ENCODE peak calls at places on chromosome 3, in ten cellular contexts. N is fibroblast of the aortic adventitia, H is HFF-Myc, D is HL-60, C is cardiac fibroblast, W is fibroblast of mammary gland, S is skeletal muscle cell, A is HAP-1, M is foreskin fibroblast, B is GM12865. O is an unnamed sample.

GRCh38 chr3:127352612-127353011 is 64.8 kb upstream of the PRR20G start:
- DNase-seq in N (no peak), H (no peak), D (no peak), C (no peak), W (no peak), S (no peak), A (no peak), M (no peak), B (no peak), O (no peak)

GRCh38 chr3:65406470-65406869 is 632.2 kb downstream of the MAGI1 start:
- DNase-seq in N (peak), H (no peak), D (peak), C (peak), W (peak), S (peak), A (no peak), M (peak), B (no peak), O (no peak)

GRCh38 chr3:117666316-117666715 is 956.7 kb downstream of the TUSC7 start:
- DNase-seq in N (no peak), H (no peak), D (no peak), C (no peak), W (no peak), S (no peak), A (no peak), M (no peak), B (no peak), O (no peak)

GRCh38 chr3:130465486-130465885 is 51.5 kb upstream of the COL6A6 start:
- DNase-seq in N (no peak), H (no peak), D (no peak), C (no peak), W (no peak), S (no peak), A (no peak), M (no peak), B (no peak), O (no peak)

GRCh38 chr3:133965033-133965570 is 64.6 kb downstream of the SLCO2A1 start:
- DNase-seq in N (no peak), H (no peak), D (no peak), C (peak), W (peak), S (no peak), A (no peak), M (peak), B (no peak), O (peak)

GRCh38 chr3:62870321-62870720 is 4.9 kb downstream of the CADPS start:
- DNase-seq in N (peak), H (no peak), D (no peak), C (no peak), W (peak), S (peak), A (no peak), M (no peak), B (no peak), O (no peak)

GRCh38 chr3:13567684-13568514 is 19.0 kb downstream of the FBLN2 start:
- DNase-seq in N (no peak), H (no peak), D (no peak), C (no peak), W (no peak), S (no peak), A (no peak), M (no peak), B (no peak), O (no peak)

GRCh38 chr3:147297756-147298155 is 108.6 kb downstream of the ZIC4 start:
- DNase-seq in N (no peak), H (no peak), D (no peak), C (no peak), W (no peak), S (no peak), A (no peak), M (no peak), B (no peak), O (peak)

GRCh38 chr3:161208931-161209330 is 12.2 kb upstream of the NMD3 start:
- DNase-seq in N (no peak), H (no peak), D (no peak), C (no peak), W (no peak), S (no peak), A (no peak), M (no peak), B (peak), O (peak)

GRCh38 chr3:102238362-102238761 is 196.5 kb upstream of the ZPLD1 start:
- DNase-seq in N (no peak), H (no peak), D (no peak), C (no peak), W (no peak), S (no peak), A (no peak), M (no peak), B (no peak), O (no peak)

GRCh38 chr3:152026033-152026556 is 152.7 kb downstream of the SUCNR1 start:
- DNase-seq in N (peak), H (peak), D (no peak), C (peak), W (peak), S (peak), A (no peak), M (peak), B (peak), O (peak)

GRCh38 chr3:71238267-71238985 is 345.1 kb downstream of the FOXP1 start:
- DNase-seq in N (no peak), H (no peak), D (no peak), C (no peak), W (no peak), S (no peak), A (no peak), M (no peak), B (no peak), O (no peak)

GRCh38 chr3:53254190-53254809 is 1.5 kb downstream of the TKT start:
- DNase-seq in N (peak), H (no peak), D (no peak), C (no peak), W (peak), S (no peak), A (peak), M (no peak), B (no peak), O (no peak)

GRCh38 chr3:77150759-77151158 is 110.9 kb downstream of the ROBO2 start:
- DNase-seq in N (no peak), H (no peak), D (no peak), C (no peak), W (no peak), S (no peak), A (no peak), M (no peak), B (no peak), O (no peak)

GRCh38 chr3:194279701-194280360 is 71.3 kb downstream of the CPN2 start:
- DNase-seq in N (no peak), H (no peak), D (no peak), C (no peak), W (no peak), S (no peak), A (no peak), M (no peak), B (no peak), O (no peak)

GRCh38 chr3:182612332-182612731 is 181.0 kb upstream of the ATP11B start:
- DNase-seq in N (no peak), H (no peak), D (no peak), C (no peak), W (no peak), S (no peak), A (no peak), M (no peak), B (no peak), O (no peak)

GRCh38 chr3:25620508-25620907 is 44.2 kb downstream of the TOP2B start:
- DNase-seq in N (no peak), H (no peak), D (no peak), C (no peak), W (no peak), S (no peak), A (no peak), M (no peak), B (no peak), O (no peak)

GRCh38 chr3:45597166-45597565 is 2.6 kb downstream of the LIMD1 start:
- DNase-seq in N (peak), H (no peak), D (no peak), C (peak), W (peak), S (no peak), A (peak), M (no peak), B (peak), O (peak)

GRCh38 chr3:50303038-50303815 is at the start of gene HYAL1:
- DNase-seq in N (peak), H (no peak), D (no peak), C (peak), W (peak), S (no peak), A (peak), M (no peak), B (peak), O (no peak)

GRCh38 chr3:294096-294495 is 97.5 kb downstream of the CHL1 start:
- DNase-seq in N (no peak), H (no peak), D (no peak), C (no peak), W (no peak), S (no peak), A (no peak), M (no peak), B (no peak), O (no peak)

GRCh38 chr3:37466660-37467359 is 292.4 kb upstream of the LRRFIP2 start:
- DNase-seq in N (no peak), H (no peak), D (no peak), C (no peak), W (no peak), S (no peak), A (no peak), M (no peak), B (no peak), O (no peak)

GRCh38 chr3:72587282-72587681 is 261.0 kb downstream of the SHQ1 start:
- DNase-seq in N (no peak), H (no peak), D (no peak), C (no peak), W (no peak), S (no peak), A (no peak), M (no peak), B (no peak), O (no peak)

DNA sequence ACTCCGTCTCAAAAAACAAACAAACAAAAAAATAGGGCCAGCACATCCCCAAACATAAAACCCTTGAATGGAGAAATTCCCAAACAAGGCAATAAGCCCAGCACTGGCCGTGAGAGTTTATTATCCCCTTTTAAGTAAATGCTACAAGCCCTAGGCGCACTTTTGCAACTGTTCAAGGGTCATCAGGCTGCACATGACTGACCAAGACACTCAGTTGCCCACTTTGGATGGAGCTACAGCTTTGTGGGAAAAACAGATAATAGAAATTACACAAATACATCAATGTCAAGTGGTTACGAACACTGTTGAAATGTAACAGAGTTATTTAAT is 33.7 kb upstream of the ZNF445 start:
- DNase-seq in N (no peak), H (no peak), D (no peak), C (no peak), W (peak), S (no peak), A (no peak), M (no peak), B (no peak), O (no peak)
- H3K4me3 ChIP-seq in N (peak), H (peak), D (peak), C (peak), W (peak), S (peak), A (peak), M (peak), B (peak), O (peak)

GRCh38 chr3:46628980-46629379 is 16.7 kb downstream of the FAM240A start:
- DNase-seq in N (peak), H (peak), D (no peak), C (peak), W (peak), S (no peak), A (peak), M (peak), B (no peak), O (peak)

GRCh38 chr3:46632792-46633191 is 20.5 kb downstream of the FAM240A start:
- DNase-seq in N (peak), H (no peak), D (peak), C (peak), W (peak), S (no peak), A (no peak), M (peak), B (no peak), O (no peak)

GRCh38 chr3:46627078-46627477 is 14.8 kb downstream of the FAM240A start:
- DNase-seq in N (no peak), H (no peak), D (no peak), C (no peak), W (no peak), S (no peak), A (no peak), M (no peak), B (no peak), O (no peak)

GRCh38 chr3:46626039-46626438 is 13.7 kb downstream of the FAM240A start:
- DNase-seq in N (no peak), H (no peak), D (no peak), C (no peak), W (no peak), S (no peak), A (no peak), M (no peak), B (no peak), O (no peak)

GRCh38 chr3:46629571-46630517 is 17.5 kb downstream of the FAM240A start:
- DNase-seq in N (peak), H (peak), D (peak), C (peak), W (peak), S (no peak), A (peak), M (peak), B (peak), O (peak)
- H3K4me3 ChIP-seq in N (peak), H (peak), D (peak), C (peak), W (peak), S (peak), A (no peak), M (peak), B (no peak), O (peak)

DNA sequence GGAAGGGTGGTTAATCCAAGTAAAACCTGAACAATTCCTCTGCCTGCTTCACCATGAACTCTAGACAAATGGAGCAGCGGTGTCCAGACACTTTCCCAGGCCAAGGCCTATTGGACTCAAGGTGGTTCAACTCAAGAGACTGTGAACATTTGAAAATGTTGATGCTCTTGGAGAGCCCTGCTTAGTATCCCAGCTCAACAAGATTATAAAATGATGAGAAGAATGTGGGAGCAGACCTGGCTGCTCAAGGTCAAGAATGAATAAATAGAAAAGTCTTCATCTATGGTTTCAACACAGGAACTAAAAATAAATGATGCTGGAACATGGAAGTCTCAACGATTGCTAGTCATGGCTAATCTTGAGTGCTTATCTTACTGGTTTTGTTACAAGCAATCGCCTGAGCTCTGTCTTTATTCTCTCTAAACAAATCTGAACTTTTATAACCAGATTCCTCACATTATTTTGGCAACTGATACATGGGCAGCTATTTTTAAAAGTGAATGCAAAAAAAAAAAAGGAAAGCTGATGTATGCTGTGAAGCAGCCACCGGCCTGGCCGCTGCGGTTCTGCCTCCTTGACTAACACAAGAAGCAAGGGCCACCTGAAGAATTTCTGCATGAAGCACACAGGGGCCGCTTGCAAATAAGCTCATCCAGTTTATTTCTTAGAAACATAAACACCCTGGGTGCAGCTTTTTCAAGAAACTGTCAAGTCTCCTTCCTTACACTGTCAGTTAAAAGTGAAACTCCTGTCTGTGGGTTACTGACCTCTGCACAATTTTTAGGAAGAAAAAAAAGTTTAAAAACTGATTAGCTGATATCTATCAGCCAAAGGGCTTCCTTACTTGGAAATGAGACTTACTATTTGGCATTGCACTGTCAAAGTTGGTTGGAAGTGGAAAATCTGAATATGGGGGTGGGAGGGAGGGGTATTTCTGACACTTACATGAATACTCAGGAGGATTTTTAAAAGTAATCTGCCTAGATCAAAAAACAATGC is 120.1 kb upstream of the ARHGEF3 start:
- DNase-seq in N (peak), H (no peak), D (no peak), C (peak), W (no peak), S (no peak), A (no peak), M (no peak), B (peak), O (no peak)
- H3K4me3 ChIP-seq in N (peak), H (no peak), D (no peak), C (no peak), W (no peak), S (no peak), A (no peak), M (no peak), B (no peak), O (no peak)

DNA sequence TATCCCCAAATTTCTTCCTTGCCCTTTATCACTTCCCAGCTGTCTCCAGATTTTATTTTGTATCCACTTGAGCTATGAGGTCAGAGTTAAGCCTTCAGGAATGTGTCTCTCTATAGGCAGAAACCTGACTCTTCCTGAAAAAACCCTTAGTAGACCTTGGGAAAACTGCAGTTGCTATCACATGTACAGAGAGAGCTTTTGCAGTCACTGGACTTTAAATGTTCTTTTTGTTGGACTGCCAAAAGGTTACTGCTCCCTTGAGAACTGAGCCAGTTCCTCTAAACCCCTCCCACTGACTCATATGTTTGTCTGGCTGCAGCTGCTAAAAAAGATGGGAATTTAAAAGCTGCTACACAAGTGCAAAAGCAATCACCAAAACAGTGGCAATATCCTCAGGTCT is 169.1 kb upstream of the CCDC54 start:
- DNase-seq in N (peak), H (peak), D (no peak), C (peak), W (peak), S (peak), A (peak), M (peak), B (no peak), O (peak)
- H3K4me3 ChIP-seq in N (no peak), H (no peak), D (no peak), C (no peak), W (no peak), S (no peak), A (no peak), M (no peak), B (no peak), O (no peak)

DNA sequence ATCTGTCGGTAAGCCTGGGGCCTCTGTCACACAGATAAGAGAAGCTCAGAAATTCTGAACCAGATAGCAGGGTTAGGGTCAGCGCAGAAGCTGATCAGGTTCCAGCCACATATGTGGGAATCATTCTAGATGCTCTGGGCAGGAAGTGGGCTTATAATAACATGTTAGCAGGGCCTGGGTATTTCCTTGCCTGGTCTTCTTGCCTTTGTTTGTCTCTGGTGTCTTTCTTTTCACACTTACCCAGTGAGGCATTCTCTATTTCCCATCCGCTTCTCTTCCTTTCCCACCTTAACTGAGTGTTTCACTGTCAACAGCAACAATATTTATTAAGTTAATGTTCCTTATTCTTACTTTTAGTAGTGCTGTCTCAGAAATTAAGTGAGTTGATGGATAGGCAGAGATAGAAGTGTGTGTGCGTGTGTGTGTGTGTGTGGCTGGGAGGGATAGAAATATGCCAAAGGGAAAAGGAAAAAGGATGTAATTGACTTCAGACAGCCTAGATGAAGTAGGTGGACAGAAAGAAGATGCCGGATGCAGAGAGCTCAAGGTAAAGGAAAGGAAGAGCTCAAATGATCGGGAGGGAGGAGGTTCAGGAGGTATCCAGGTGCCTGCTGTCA is 2.0 kb downstream of the PLA1A start:
- DNase-seq in N (no peak), H (no peak), D (no peak), C (no peak), W (no peak), S (no peak), A (no peak), M (no peak), B (peak), O (no peak)
- H3K4me3 ChIP-seq in N (no peak), H (no peak), D (no peak), C (no peak), W (no peak), S (no peak), A (no peak), M (no peak), B (peak), O (no peak)

DNA sequence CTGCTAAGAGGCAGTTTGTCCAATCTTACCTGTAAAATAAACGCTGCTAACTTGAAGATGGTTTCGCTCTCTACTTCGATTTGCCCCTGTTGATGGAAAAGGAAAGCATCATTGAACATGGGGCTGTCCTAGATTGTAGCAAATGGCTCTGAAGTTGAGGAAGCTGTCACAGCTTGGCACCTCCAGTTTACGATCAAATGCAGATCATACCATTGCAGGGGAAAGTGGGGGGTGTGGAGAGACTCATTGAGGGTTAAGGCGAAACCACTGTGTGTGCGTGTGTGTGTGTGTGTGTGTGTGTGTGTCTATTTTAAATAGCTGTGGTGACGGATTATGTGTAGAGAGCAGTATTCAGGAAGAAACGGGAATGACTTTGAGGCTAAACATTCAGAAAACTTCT is 127.6 kb upstream of the LMOD3 start:
- DNase-seq in N (peak), H (no peak), D (no peak), C (peak), W (peak), S (no peak), A (peak), M (no peak), B (no peak), O (no peak)
- H3K4me3 ChIP-seq in N (no peak), H (no peak), D (no peak), C (no peak), W (no peak), S (peak), A (no peak), M (no peak), B (no peak), O (no peak)

DNA sequence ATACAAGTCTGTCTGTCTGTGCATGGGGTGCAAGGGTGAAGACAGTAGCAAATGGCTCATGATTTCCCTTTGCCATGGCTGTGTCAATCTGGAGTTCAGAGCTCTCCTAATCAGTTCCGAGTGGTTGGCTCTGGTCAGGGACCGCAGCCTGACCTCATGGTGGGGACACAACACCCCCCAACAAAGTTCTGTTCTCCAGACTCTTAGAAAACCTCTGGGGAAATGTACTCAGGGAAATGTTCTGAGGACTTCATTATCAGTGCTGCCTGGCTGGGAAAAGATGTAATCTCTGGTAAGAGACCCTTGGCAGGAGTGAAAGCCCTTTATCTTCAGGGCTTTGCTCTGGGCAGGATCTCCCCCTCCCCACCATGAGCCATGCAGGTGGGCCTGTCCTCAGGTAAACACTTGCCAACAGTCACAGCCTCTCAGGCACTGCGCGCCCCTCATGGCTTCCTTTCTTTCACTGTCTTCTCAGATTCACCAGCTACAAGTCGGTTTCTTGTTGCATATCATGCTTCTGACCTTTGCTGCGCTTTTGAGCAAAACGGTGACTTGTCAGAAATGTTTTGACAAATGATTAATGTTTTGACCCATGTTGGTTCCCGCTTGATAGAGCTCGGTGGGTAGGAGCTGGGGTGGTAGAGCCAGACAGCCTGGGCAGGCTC is 95.5 kb downstream of the ST6GAL1 start:
- DNase-seq in N (no peak), H (no peak), D (no peak), C (no peak), W (no peak), S (no peak), A (no peak), M (no peak), B (peak), O (no peak)
- H3K4me3 ChIP-seq in N (no peak), H (no peak), D (no peak), C (no peak), W (no peak), S (no peak), A (no peak), M (no peak), B (peak), O (no peak)